ENCODE peak calls at places on chromosomes 3 and 15, in ten cellular contexts. Q is GM13977, F is NCI-H510A treated with DMSO at 0.1 percent for 48 hours, N is psoas muscle, V is HEK293T, A is skeletal muscle cell, B is fibroblast of pulmonary artery, K is NCI-H146, U is amniotic stem cell, G is HuH-7. L is an unnamed sample.

GRCh38 chr15:80854104-80854503 is 74.9 kb downstream of the CEMIP start:
- DNase-seq in F (no peak), V (no peak), U (no peak), Q (no peak), K (no peak), A (no peak), N (no peak), B (no peak), G (no peak), L (no peak)

GRCh38 chr15:92226020-92226612 is 167.6 kb upstream of the ST8SIA2 start:
- DNase-seq in G (peak), V (peak), F (peak), Q (peak), U (no peak), N (no peak), B (peak), K (peak), A (no peak), L (peak)

GRCh38 chr15:22949074-22949547 is 31.1 kb downstream of the CYFIP1 start:
- DNase-seq in G (no peak), F (no peak), B (peak), K (no peak), Q (peak), V (peak), N (peak), U (peak), A (peak), L (peak)

GRCh38 chr3:108406661-108407206 is 103.7 kb downstream of the MYH15 start:
- DNase-seq in G (peak), K (no peak), F (peak), U (peak), N (no peak), A (no peak), B (peak), V (peak), Q (peak), L (peak)

GRCh38 chr3:99825239-99825638 is 7.6 kb downstream of the CMSS1 start:
- DNase-seq in K (no peak), U (no peak), Q (no peak), N (no peak), G (no peak), F (no peak), V (no peak), A (no peak), B (peak), L (no peak)

GRCh38 chr15:72919936-72920455 is 132.3 kb upstream of the NEO1 start:
- DNase-seq in G (no peak), V (no peak), U (no peak), K (no peak), N (no peak), Q (no peak), B (no peak), F (no peak), A (no peak), L (no peak)

GRCh38 chr3:42031808-42032475 is 59.2 kb upstream of the TRAK1 start:
- DNase-seq in N (no peak), K (no peak), A (no peak), F (no peak), B (peak), U (no peak), Q (no peak), G (no peak), V (no peak), L (no peak)

GRCh38 chr15:59296181-59296617 is 76.5 kb downstream of the MYO1E start:
- DNase-seq in K (no peak), N (no peak), V (no peak), Q (no peak), B (peak), U (no peak), A (peak), F (no peak), G (no peak), L (no peak)

GRCh38 chr3:186974824-186975281 is 44.5 kb downstream of the ST6GAL1 start:
- DNase-seq in B (no peak), K (no peak), U (no peak), A (no peak), F (no peak), N (no peak), Q (no peak), G (peak), V (no peak), L (no peak)

GRCh38 chr3:9067352-9067975 is 104.2 kb upstream of the RAD18 start:
- DNase-seq in V (peak), A (peak), F (peak), B (peak), K (peak), U (peak), G (peak), Q (peak), N (peak), L (peak)

GRCh38 chr15:74614744-74615312 is 808 bp upstream of the CLK3 start:
- DNase-seq in F (no peak), U (peak), Q (no peak), K (peak), B (peak), A (no peak), N (peak), G (peak), V (peak), L (no peak)

GRCh38 chr3:45119824-45120614 is 26.2 kb downstream of the CDCP1 start:
- DNase-seq in A (no peak), B (no peak), G (peak), F (no peak), V (no peak), U (no peak), K (no peak), N (no peak), Q (no peak), L (no peak)

GRCh38 chr3:112136046-112136445 is 3.0 kb upstream of the GCSAM start:
- DNase-seq in U (no peak), V (no peak), Q (no peak), G (no peak), A (no peak), N (no peak), B (no peak), K (no peak), F (no peak), L (no peak)

GRCh38 chr15:48722764-48723661 is 77.5 kb upstream of the FBN1 start:
- DNase-seq in Q (no peak), A (no peak), U (peak), K (no peak), G (no peak), B (peak), N (no peak), V (no peak), F (no peak), L (no peak)

GRCh38 chr3:105013657-105014056 is 353.1 kb upstream of the ALCAM start:
- DNase-seq in B (no peak), V (no peak), N (no peak), A (no peak), K (peak), F (no peak), Q (no peak), U (no peak), G (no peak), L (no peak)

GRCh38 chr3:178847170-178847569 is 224.4 kb downstream of the ZMAT3 start:
- DNase-seq in A (peak), G (no peak), N (no peak), K (no peak), F (no peak), Q (no peak), B (peak), U (peak), V (no peak), L (no peak)

GRCh38 chr3:14847613-14848541 is 29.1 kb downstream of the FGD5 start:
- DNase-seq in K (no peak), N (peak), F (no peak), G (no peak), U (no peak), V (no peak), Q (no peak), B (peak), A (no peak), L (peak)

GRCh38 chr3:169264711-169265110 is 398.8 kb downstream of the MECOM start:
- DNase-seq in F (peak), N (no peak), V (peak), Q (no peak), K (no peak), A (no peak), U (no peak), G (no peak), B (peak), L (no peak)

GRCh38 chr15:52786436-52787122 is 3.6 kb downstream of the ONECUT1 start:
- DNase-seq in V (no peak), F (no peak), A (no peak), N (no peak), K (no peak), B (no peak), U (no peak), Q (no peak), G (peak), L (no peak)

GRCh38 chr15:83873966-83874365 is 220.0 kb downstream of the ADAMTSL3 start:
- DNase-seq in Q (no peak), F (no peak), V (no peak), U (no peak), N (peak), K (no peak), B (no peak), A (no peak), G (no peak), L (no peak)

GRCh38 chr15:80010131-80010673 is 39.2 kb upstream of the BCL2A1 start:
- DNase-seq in A (no peak), V (no peak), F (no peak), U (no peak), G (no peak), Q (no peak), N (no peak), B (peak), K (no peak), L (no peak)